ENCODE peak calls at places on chromosomes 16 and 17, in eight cellular contexts. V is A549, X is spleen, K is lower leg skin, M is GM12892, R is HCT116, E is stomach, T is uterus. J is an unnamed sample.

GRCh38 chr17:68601565-68602266 is 549 bp upstream of the FAM20A start:
- DNase-seq in V (no peak), X (no peak), K (no peak), M (no peak), R (no peak), E (no peak), T (no peak), J (no peak)

GRCh38 chr17:77420804-77421634 is 280.2 kb downstream of the SEC14L1 start:
- DNase-seq in V (peak), X (no peak), K (no peak), M (no peak), R (no peak), E (no peak), T (peak), J (no peak)

GRCh38 chr16:81457326-81458133 is 12.9 kb downstream of the CMIP start:
- DNase-seq in V (peak), X (no peak), K (no peak), M (no peak), R (peak), E (no peak), T (no peak), J (peak)

GRCh38 chr17:5049314-5049819 is 14.1 kb upstream of the SLC52A1 start:
- DNase-seq in V (no peak), X (peak), K (no peak), M (no peak), R (no peak), E (peak), T (no peak), J (no peak)

GRCh38 chr17:47323382-47324223 is at the start of gene EFCAB13:
- DNase-seq in V (peak), X (peak), K (peak), M (peak), R (no peak), E (peak), T (peak), J (peak)

GRCh38 chr17:62919388-62919787 is 46.6 kb upstream of the TANC2 start:
- DNase-seq in V (peak), X (no peak), K (no peak), M (no peak), R (no peak), E (no peak), T (no peak), J (no peak)

GRCh38 chr17:21171970-21172510 is 41.9 kb downstream of the TMEM11 start:
- DNase-seq in V (no peak), X (peak), K (no peak), M (no peak), R (no peak), E (no peak), T (no peak), J (no peak)

GRCh38 chr16:75550211-75550662 is 5.8 kb downstream of the TMEM231 start:
- DNase-seq in V (peak), X (no peak), K (peak), M (peak), R (no peak), E (peak), T (no peak), J (peak)

GRCh38 chr16:2990891-2991290 is 10.6 kb upstream of the PKMYT1 start:
- DNase-seq in V (no peak), X (no peak), K (no peak), M (no peak), R (no peak), E (peak), T (no peak), J (no peak)

GRCh38 chr16:72937916-72938315 is 110.0 kb downstream of the ZFHX3 start:
- DNase-seq in V (no peak), X (peak), K (no peak), M (no peak), R (no peak), E (no peak), T (no peak), J (no peak)

GRCh38 chr16:14289692-14290340 is 218.7 kb downstream of the MRTFB start:
- DNase-seq in V (peak), X (peak), K (no peak), M (no peak), R (peak), E (peak), T (no peak), J (peak)

GRCh38 chr16:26672206-26672605 is 394.5 kb upstream of the C16orf82 start:
- DNase-seq in V (no peak), X (no peak), K (no peak), M (no peak), R (no peak), E (no peak), T (no peak), J (no peak)

GRCh38 chr17:82647593-82648164 is 565 bp downstream of the WDR45B start:
- DNase-seq in V (no peak), X (no peak), K (no peak), M (peak), R (no peak), E (peak), T (peak), J (peak)

GRCh38 chr17:55895112-55895759 is 144.4 kb downstream of the PCTP start:
- DNase-seq in V (no peak), X (no peak), K (no peak), M (no peak), R (no peak), E (no peak), T (no peak), J (no peak)

GRCh38 chr16:83870830-83871229 is 28.1 kb upstream of the MLYCD start:
- DNase-seq in V (no peak), X (no peak), K (no peak), M (no peak), R (no peak), E (no peak), T (no peak), J (no peak)

GRCh38 chr17:61414141-61414935 is 14.7 kb downstream of the TBX2 start:
- DNase-seq in V (peak), X (no peak), K (no peak), M (no peak), R (no peak), E (peak), T (peak), J (no peak)

GRCh38 chr17:32960815-32961214 is 30.8 kb upstream of the SPACA3 start:
- DNase-seq in V (no peak), X (no peak), K (no peak), M (no peak), R (no peak), E (no peak), T (no peak), J (no peak)

GRCh38 chr17:40903129-40903847 is 18.2 kb upstream of the KRT20 start:
- DNase-seq in V (peak), X (no peak), K (no peak), M (no peak), R (peak), E (peak), T (no peak), J (no peak)

GRCh38 chr17:37701424-37702020 is 43.3 kb downstream of the HNF1B start:
- DNase-seq in V (peak), X (no peak), K (no peak), M (peak), R (peak), E (peak), T (no peak), J (peak)

GRCh38 chr16:2026461-2027023 is at the start of gene NHERF2:
- DNase-seq in V (no peak), X (peak), K (no peak), M (no peak), R (no peak), E (peak), T (peak), J (peak)

GRCh38 chr16:381788-382717 is at the start of gene PGAP6:
- DNase-seq in V (no peak), X (peak), K (no peak), M (peak), R (no peak), E (peak), T (peak), J (peak)

GRCh38 chr16:11082108-11082859 is 137.9 kb downstream of the CLEC16A start:
- DNase-seq in V (no peak), X (no peak), K (no peak), M (no peak), R (no peak), E (no peak), T (no peak), J (no peak)

GRCh38 chr16:22734313-22734869 is 79.6 kb upstream of the HS3ST2 start:
- DNase-seq in V (no peak), X (no peak), K (no peak), M (no peak), R (no peak), E (peak), T (no peak), J (no peak)

GRCh38 chr17:81027591-81028505 is 7.1 kb upstream of the BAIAP2 start:
- DNase-seq in V (no peak), X (peak), K (no peak), M (no peak), R (no peak), E (no peak), T (no peak), J (no peak)

GRCh38 chr17:78358538-78359215 is 1.2 kb downstream of the SOCS3 start:
- DNase-seq in V (peak), X (no peak), K (no peak), M (no peak), R (no peak), E (peak), T (no peak), J (peak)

GRCh38 chr17:81551458-81552243 is 502 bp downstream of the FAAP100 start:
- DNase-seq in V (peak), X (peak), K (no peak), M (no peak), R (no peak), E (no peak), T (no peak), J (peak)

GRCh38 chr17:40069751-40070643 is 7.2 kb downstream of the THRA start:
- DNase-seq in V (peak), X (no peak), K (no peak), M (no peak), R (no peak), E (peak), T (peak), J (peak)

GRCh38 chr16:89401641-89402445 is 88.5 kb downstream of the ANKRD11 start:
- DNase-seq in V (no peak), X (no peak), K (no peak), M (no peak), R (no peak), E (no peak), T (no peak), J (no peak)

GRCh38 chr17:45319239-45319703 is 2.5 kb upstream of the MAP3K14 start:
- DNase-seq in V (peak), X (no peak), K (no peak), M (no peak), R (peak), E (no peak), T (no peak), J (no peak)

GRCh38 chr16:87951550-87952538 is 610 bp downstream of the BANP start:
- DNase-seq in V (no peak), X (no peak), K (no peak), M (no peak), R (no peak), E (no peak), T (no peak), J (peak)

GRCh38 chr16:1048442-1049112 is 24.0 kb upstream of the SSTR5 start:
- DNase-seq in V (peak), X (no peak), K (no peak), M (no peak), R (no peak), E (peak), T (no peak), J (no peak)

GRCh38 chr17:29571883-29572681 is 3.6 kb downstream of the TP53I13 start:
- DNase-seq in V (no peak), X (peak), K (peak), M (no peak), R (no peak), E (peak), T (peak), J (no peak)

GRCh38 chr16:56203052-56203451 is 11.8 kb downstream of the GNAO1 start:
- DNase-seq in V (peak), X (no peak), K (no peak), M (no peak), R (peak), E (no peak), T (no peak), J (peak)

GRCh38 chr16:85898521-85899442 is at the start of gene IRF8:
- DNase-seq in V (peak), X (peak), K (no peak), M (peak), R (no peak), E (peak), T (peak), J (no peak)
- TF ChIP-seq POLR2A in V (no peak), X (peak), K (no peak), M (peak), R (no peak), E (no peak), T (peak), J (no peak)

GRCh38 chr17:65131946-65132345 is 5.2 kb upstream of the RGS9 start:
- DNase-seq in V (peak), X (no peak), K (no peak), M (no peak), R (no peak), E (no peak), T (no peak), J (no peak)
- TF ChIP-seq POLR2A in V (no peak), X (no peak), K (no peak), M (no peak), R (no peak), E (no peak), T (no peak), J (no peak)

DNA sequence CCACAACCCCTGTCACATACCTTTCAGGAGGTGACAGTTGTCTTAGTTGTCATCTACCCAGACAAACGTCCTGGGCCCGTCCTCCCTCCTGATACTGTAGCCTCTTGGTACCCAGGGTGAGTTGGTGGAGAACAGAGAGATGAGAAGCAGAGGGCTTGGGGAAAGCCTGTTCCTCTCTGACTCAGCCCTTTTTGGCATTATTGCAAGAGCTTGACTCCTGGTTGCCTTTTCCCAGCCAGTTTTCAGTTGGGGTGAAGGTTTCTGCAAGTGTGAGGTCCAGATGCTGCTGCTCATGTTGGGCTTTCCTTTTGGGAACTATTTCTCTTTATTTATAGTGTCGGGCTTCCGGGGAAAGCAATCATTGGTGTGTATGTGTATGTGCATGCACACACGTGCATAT is 2.1 kb upstream of the AOC2 start:
- DNase-seq in V (no peak), X (peak), K (no peak), M (no peak), R (no peak), E (no peak), T (no peak), J (no peak)
- TF ChIP-seq POLR2A in V (no peak), X (no peak), K (no peak), M (no peak), R (no peak), E (no peak), T (no peak), J (no peak)

DNA sequence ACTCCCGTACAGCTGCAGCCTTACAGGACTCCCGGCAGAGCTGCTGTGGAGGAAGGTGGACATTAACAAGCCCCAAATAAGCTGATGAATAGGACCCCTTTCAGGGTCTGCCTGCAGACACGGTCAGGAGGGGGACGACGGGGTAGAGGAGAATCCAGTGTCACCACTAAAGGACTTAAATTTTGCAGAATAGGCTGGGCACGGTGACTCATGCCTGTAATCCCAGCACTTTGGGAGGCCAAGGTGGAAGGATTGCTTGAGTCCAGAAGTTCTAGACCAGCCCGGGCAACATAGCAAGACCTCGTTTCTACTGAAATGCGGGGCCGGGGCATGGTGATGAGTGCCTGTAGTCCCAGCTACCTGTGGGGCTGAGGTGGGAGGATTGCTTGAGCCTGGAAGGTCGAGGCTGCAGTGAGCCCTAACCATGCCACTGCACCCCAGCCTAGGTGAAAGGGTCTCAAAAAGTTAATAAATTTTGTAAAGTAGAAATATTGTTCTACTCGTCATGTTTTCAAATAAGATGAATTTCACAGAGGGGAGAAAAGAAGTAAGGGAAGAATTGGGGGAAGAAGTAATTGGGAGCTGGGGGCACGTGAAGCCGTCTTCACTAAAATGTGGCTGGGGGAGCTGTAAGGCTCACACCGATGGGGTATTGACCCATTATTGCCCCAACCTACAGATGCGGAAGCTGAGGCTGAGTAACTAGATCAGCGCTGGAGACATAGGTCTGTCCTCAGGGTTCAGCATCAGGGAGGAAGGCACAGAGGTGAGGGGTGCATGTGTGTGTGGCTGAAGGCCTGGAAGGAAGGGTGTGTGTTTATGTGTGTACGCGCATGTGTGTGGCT is 4.7 kb downstream of the LITAFD start:
- DNase-seq in V (no peak), X (peak), K (no peak), M (no peak), R (no peak), E (no peak), T (no peak), J (no peak)
- TF ChIP-seq POLR2A in V (no peak), X (no peak), K (no peak), M (no peak), R (no peak), E (no peak), T (no peak), J (no peak)

GRCh38 chr17:7252176-7253043 is at the start of gene ELP5:
- DNase-seq in V (peak), X (peak), K (peak), M (peak), R (peak), E (peak), T (peak), J (peak)
- TF ChIP-seq POLR2A in V (peak), X (peak), K (no peak), M (peak), R (peak), E (no peak), T (peak), J (peak)

DNA sequence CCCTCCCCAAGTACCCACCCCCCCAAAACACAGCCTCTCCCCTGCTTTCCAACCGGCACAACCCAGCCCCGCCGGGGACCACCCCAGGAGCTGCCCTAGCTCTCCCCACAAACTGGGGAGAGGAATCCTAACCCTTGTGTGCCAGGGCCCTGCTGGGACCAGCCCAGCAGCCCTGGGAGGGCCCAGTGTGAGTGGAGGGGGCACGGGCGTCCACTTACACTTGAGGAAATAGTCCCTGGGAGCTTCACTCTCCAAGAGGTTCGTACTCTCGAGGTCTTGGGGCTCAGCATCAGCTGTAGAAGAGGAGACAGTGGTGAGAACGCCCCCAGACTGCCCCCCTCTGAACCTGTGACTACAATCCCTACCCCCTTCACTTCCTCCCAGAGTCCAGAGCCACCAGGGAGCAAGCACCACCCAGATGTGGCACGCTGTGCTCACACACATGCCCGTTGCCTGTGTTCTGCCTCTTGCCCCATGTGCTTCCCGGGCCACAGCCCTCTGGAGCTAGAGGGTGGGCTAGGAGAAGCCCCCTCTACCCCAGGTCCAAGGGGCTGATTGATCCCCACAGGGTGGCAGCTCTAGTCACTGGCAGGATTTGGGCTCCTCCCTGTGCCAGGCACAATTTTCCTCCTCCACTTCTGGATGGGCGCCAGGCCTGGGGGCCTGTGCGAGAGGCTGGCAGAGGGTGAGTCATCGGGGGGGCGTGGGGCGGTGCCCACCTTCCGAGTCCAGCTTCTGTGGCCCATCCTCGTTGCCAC is 3.0 kb downstream of the TRIM47 start:
- DNase-seq in V (no peak), X (no peak), K (no peak), M (no peak), R (no peak), E (peak), T (no peak), J (no peak)
- TF ChIP-seq POLR2A in V (no peak), X (no peak), K (no peak), M (no peak), R (no peak), E (no peak), T (no peak), J (no peak)

GRCh38 chr17:58262149-58262548 is 18.6 kb downstream of the MPO start:
- DNase-seq in V (no peak), X (peak), K (no peak), M (no peak), R (no peak), E (no peak), T (no peak), J (no peak)

GRCh38 chr17:58263773-58264172 is 17.0 kb downstream of the MPO start:
- DNase-seq in V (no peak), X (peak), K (no peak), M (no peak), R (no peak), E (no peak), T (no peak), J (no peak)

GRCh38 chr17:58265902-58266875 is 14.5 kb downstream of the MPO start:
- DNase-seq in V (no peak), X (peak), K (no peak), M (no peak), R (no peak), E (no peak), T (no peak), J (no peak)

GRCh38 chr17:58265266-58265665 is 15.5 kb downstream of the MPO start:
- DNase-seq in V (no peak), X (no peak), K (no peak), M (no peak), R (no peak), E (no peak), T (no peak), J (no peak)

DNA sequence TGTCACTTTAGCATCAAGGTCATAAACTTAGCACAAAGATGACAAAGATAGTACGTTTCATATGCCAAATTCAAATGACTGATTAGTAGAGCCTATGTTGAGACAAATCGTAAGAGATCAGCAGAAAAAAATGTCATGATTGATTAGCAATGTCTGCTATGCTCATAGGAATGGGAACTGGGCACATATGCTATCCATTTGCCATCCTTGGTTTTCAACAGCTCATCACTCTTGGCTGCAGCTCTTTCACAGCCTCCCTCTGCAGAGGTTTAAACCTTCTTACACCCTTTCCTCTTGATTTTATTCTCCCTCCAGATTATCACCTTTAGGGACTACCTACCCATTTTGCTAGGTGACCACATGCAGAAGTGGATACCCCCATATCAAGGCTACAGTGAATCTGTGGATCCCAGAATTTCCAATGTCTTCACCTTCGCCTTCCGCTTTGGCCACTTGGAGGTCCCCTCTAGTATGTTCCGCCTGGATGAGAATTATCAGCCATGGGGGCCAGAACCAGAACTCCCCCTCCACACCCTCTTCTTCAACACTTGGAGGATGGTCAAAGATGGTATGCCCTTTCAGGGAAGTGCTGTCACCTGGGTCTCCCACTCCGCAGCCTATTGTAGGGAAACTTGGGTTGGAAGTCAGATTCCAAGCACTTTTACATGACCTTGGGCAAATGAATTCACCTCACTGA is 16.2 kb downstream of the MPO start:
- DNase-seq in V (no peak), X (no peak), K (no peak), M (no peak), R (no peak), E (no peak), T (no peak), J (no peak)
- TF ChIP-seq POLR2A in V (no peak), X (no peak), K (no peak), M (no peak), R (no peak), E (no peak), T (no peak), J (no peak)

J was measured in erythroblast.